ENCODE peak calls at places on chromosomes 1 and 21, in nine cellular contexts. L is HCT116, Q is psoas muscle, Z is IMR-90, N is stomach, H is fibroblast of lung, G is tibial nerve, E is endodermal cell, V is heart right ventricle. X is an unnamed sample.

GRCh38 chr21:44836666-44837471 is 19.0 kb upstream of the SUMO3 start:
- DNase-seq in L (no peak), Q (no peak), Z (no peak), N (no peak), H (no peak), G (no peak), E (peak; percentile 72), V (peak; percentile 41), X (no peak)

GRCh38 chr1:19435851-19436465 is 49.4 kb downstream of the CAPZB start:
- DNase-seq in L (no peak), Q (no peak), Z (peak; percentile 71), N (no peak), H (peak; percentile 87), G (no peak), E (no peak), V (no peak), X (peak; percentile 77)

GRCh38 chr1:160130939-160131338 is 15.4 kb downstream of the ATP1A2 start:
- DNase-seq in L (no peak), Q (no peak), Z (no peak), N (no peak), H (no peak), G (no peak), E (no peak), V (no peak), X (no peak)

GRCh38 chr1:1758059-1758621 is 20.1 kb downstream of the NADK start:
- DNase-seq in L (no peak), Q (no peak), Z (no peak), N (peak; percentile 80), H (no peak), G (no peak), E (no peak), V (no peak), X (no peak)

GRCh38 chr1:150006881-150007401 is 3.6 kb downstream of the OTUD7B start:
- DNase-seq in L (no peak), Q (no peak), Z (peak; percentile 76), N (no peak), H (peak; percentile 90), G (no peak), E (no peak), V (no peak), X (no peak)

GRCh38 chr21:22258821-22259220 is 1260.6 kb downstream of the NCAM2 start:
- DNase-seq in L (no peak), Q (no peak), Z (no peak), N (no peak), H (no peak), G (no peak), E (no peak), V (no peak), X (no peak)

GRCh38 chr1:22869325-22869724 is 103.3 kb downstream of the LACTBL1 start:
- DNase-seq in L (no peak), Q (no peak), Z (no peak), N (no peak), H (no peak), G (no peak), E (no peak), V (no peak), X (no peak)

GRCh38 chr1:190168116-190168515 is 309.5 kb downstream of the BRINP3 start:
- DNase-seq in L (peak; percentile 2), Q (no peak), Z (peak; percentile 96), N (no peak), H (peak; percentile 97), G (no peak), E (no peak), V (no peak), X (no peak)

GRCh38 chr1:235843458-235843857 is 23.2 kb downstream of the LYST start:
- DNase-seq in L (peak; percentile 21), Q (no peak), Z (peak; percentile 68), N (no peak), H (peak; percentile 35), G (no peak), E (no peak), V (no peak), X (no peak)

GRCh38 chr1:56819393-56819899 is at the start of gene FYB2:
- DNase-seq in L (no peak), Q (no peak), Z (no peak), N (peak; percentile 54), H (no peak), G (no peak), E (peak; percentile 94), V (no peak), X (no peak)

GRCh38 chr1:207659545-207660148 is 14.7 kb downstream of the CR1L start:
- DNase-seq in L (no peak), Q (no peak), Z (no peak), N (peak; percentile 50), H (no peak), G (no peak), E (no peak), V (no peak), X (no peak)

GRCh38 chr1:83641828-83642443 is 357.0 kb downstream of the TTLL7 start:
- DNase-seq in L (no peak), Q (no peak), Z (no peak), N (no peak), H (no peak), G (no peak), E (no peak), V (peak; percentile 5), X (no peak)

GRCh38 chr1:119453021-119453420 is 38.1 kb downstream of the HSD3B2 start:
- DNase-seq in L (no peak), Q (peak; percentile 23), Z (peak; percentile 10), N (no peak), H (peak; percentile 86), G (peak; percentile 37), E (peak; percentile 17), V (no peak), X (no peak)

GRCh38 chr1:36359911-36360310 is 25.8 kb downstream of the STK40 start:
- DNase-seq in L (no peak), Q (no peak), Z (peak; percentile 37), N (no peak), H (peak; percentile 26), G (no peak), E (no peak), V (no peak), X (no peak)

GRCh38 chr1:213274140-213274539 is 223.1 kb downstream of the RPS6KC1 start:
- DNase-seq in L (no peak), Q (no peak), Z (no peak), N (no peak), H (no peak), G (no peak), E (no peak), V (no peak), X (no peak)

GRCh38 chr1:203570805-203571204 is 55.8 kb upstream of the ATP2B4 start:
- DNase-seq in L (no peak), Q (no peak), Z (no peak), N (no peak), H (no peak), G (no peak), E (no peak), V (no peak), X (no peak)

DNA sequence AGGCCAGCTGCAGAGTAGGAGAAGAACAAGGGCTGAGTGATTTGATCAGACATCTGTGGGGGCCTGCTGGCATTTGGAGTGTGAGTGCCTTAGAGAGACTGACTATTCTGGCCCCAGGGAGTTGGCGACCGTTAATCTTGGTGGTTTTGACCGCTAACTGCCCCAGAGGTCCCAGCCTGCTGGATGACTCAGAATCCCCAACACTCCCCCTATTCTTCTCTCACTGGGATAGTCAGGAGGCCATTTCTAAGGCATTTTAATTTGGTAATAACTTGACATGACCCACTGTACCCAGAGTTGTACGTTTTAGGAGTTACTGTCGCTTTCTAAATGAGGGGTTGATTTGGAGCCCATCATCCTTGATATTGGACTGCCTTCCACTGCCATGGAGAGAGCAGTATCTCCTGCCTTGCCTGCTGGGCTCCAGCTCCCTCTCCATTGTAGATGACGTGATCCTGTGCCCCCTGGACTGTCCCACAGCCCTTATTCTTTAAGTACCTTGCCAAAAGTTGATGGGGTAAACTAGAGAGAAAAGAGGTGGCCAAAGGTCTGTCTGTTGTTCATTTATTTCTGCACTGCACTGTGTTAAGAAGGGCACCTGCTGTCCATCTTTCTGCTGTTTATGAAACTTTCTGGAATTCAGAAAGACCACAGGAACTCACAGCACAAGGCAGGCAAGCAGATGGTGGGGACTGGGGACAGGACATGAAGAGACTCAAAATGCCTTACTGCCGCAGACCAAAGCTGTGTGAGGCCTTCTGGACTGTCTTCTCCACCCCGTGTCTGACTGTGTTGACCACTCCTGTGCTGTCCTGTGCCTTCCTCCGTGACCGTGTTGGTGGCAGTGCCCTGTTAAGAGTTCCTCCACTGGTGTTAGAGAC is 98.2 kb upstream of the ARTN start:
- DNase-seq in L (peak; percentile 68), Q (peak; percentile 21), Z (peak; percentile 88), N (no peak), H (peak; percentile 97), G (no peak), E (no peak), V (no peak), X (no peak)
- H3K4me3 ChIP-seq in L (peak overlapping the region; percentile 2), Q (no peak overlapping the region), Z (no peak overlapping the region), N (no peak overlapping the region), H (no peak overlapping the region), G (no peak overlapping the region), E (no peak overlapping the region), V (no peak overlapping the region), X (no peak overlapping the region)

GRCh38 chr1:43566382-43567035 is 35.8 kb downstream of the PTPRF start:
- DNase-seq in L (no peak), Q (no peak), Z (no peak), N (no peak), H (no peak), G (no peak), E (no peak), V (no peak), X (no peak)
- H3K27ac ChIP-seq in L (no peak overlapping the region), Q (no peak overlapping the region), Z (no peak overlapping the region), N (no peak overlapping the region), H (no peak overlapping the region), G (peak overlapping the region; percentile 51), E (no peak overlapping the region), V (no peak overlapping the region), X (no peak overlapping the region)

GRCh38 chr1:206476591-206476990 is 6.3 kb downstream of the IKBKE start:
- DNase-seq in L (no peak), Q (no peak), Z (no peak), N (no peak), H (no peak), G (no peak), E (no peak), V (no peak), X (no peak)

GRCh38 chr1:206479164-206480125 is 9.2 kb downstream of the IKBKE start:
- DNase-seq in L (no peak), Q (peak; percentile 60), Z (peak; percentile 82), N (peak; percentile 78), H (peak; percentile 67), G (peak; percentile 68), E (peak; percentile 91), V (peak; percentile 70), X (peak; percentile 86)

GRCh38 chr1:206478746-206479145 is 8.5 kb downstream of the IKBKE start:
- DNase-seq in L (no peak), Q (no peak), Z (no peak), N (no peak), H (no peak), G (no peak), E (no peak), V (no peak), X (no peak)

GRCh38 chr1:206477110-206477509 is 6.8 kb downstream of the IKBKE start:
- DNase-seq in L (no peak), Q (no peak), Z (no peak), N (no peak), H (no peak), G (no peak), E (no peak), V (no peak), X (no peak)

GRCh38 chr1:206477581-206478380 is 7.5 kb downstream of the IKBKE start:
- DNase-seq in L (no peak), Q (no peak), Z (no peak), N (no peak), H (no peak), G (no peak), E (no peak), V (no peak), X (no peak)
- TF ChIP-seq CTCF in L (no peak), Q (no peak), Z (no peak), N (no peak), H (no peak), G (no peak), E (no peak), V (no peak), X (no peak)

GRCh38 chr1:217562229-217562878 is 68.5 kb downstream of the GPATCH2 start:
- DNase-seq in L (no peak), Q (no peak), Z (peak; percentile 86), N (no peak), H (peak; percentile 94), G (no peak), E (no peak), V (no peak), X (no peak)
- H3K4me3 ChIP-seq in L (no peak overlapping the region), Q (no peak overlapping the region), Z (no peak overlapping the region), N (no peak overlapping the region), H (no peak overlapping the region), G (no peak overlapping the region), E (no peak overlapping the region), V (no peak overlapping the region), X (no peak overlapping the region)